ENCODE peak calls at places on chromosome 19, in six cellular contexts. One of them, this sample, is unnamed. For H3K9me3, the result is how much of the 10 kb centered on the place peaks cover.

GRCh38 chr19:12783849-12784393 is 7.4 kb upstream of the JUNB start:
- DNase-seq in PC-3: peak
- DNase-seq in neural progenitor cell: no peak
- DNase-seq in fibroblast of lung: no peak
- DNase-seq in keratinocyte: no peak
- DNase-seq in K562: peak
- DNase-seq in this sample: peak

GRCh38 chr19:11570039-11570462 is 7.4 kb downstream of the ACP5 start:
- DNase-seq in fibroblast of lung: no peak
- DNase-seq in K562: no peak
- DNase-seq in keratinocyte: no peak
- DNase-seq in PC-3: no peak
- DNase-seq in neural progenitor cell: peak
- DNase-seq in this sample: no peak

GRCh38 chr19:28847468-28847867 is 365.5 kb downstream of the UQCRFS1 start:
- DNase-seq in PC-3: no peak
- DNase-seq in K562: no peak
- DNase-seq in keratinocyte: no peak
- DNase-seq in neural progenitor cell: no peak
- DNase-seq in fibroblast of lung: no peak
- DNase-seq in this sample: no peak

GRCh38 chr19:45705115-45705514 is 12.6 kb downstream of the QPCTL start:
- DNase-seq in neural progenitor cell: no peak
- DNase-seq in keratinocyte: no peak
- DNase-seq in fibroblast of lung: no peak
- DNase-seq in PC-3: no peak
- DNase-seq in K562: no peak
- DNase-seq in this sample: no peak

GRCh38 chr19:45768644-45769053 is 403 bp downstream of the SIX5 start:
- DNase-seq in PC-3: no peak
- DNase-seq in keratinocyte: no peak
- DNase-seq in neural progenitor cell: peak
- DNase-seq in fibroblast of lung: peak
- DNase-seq in K562: peak
- DNase-seq in this sample: peak

GRCh38 chr19:49152218-49152550 is 3.0 kb downstream of the HRC start:
- DNase-seq in fibroblast of lung: no peak
- DNase-seq in keratinocyte: no peak
- DNase-seq in K562: no peak
- DNase-seq in PC-3: no peak
- DNase-seq in neural progenitor cell: no peak
- DNase-seq in this sample: no peak

GRCh38 chr19:46844067-46844489 is 6.6 kb downstream of the AP2S1 start:
- DNase-seq in fibroblast of lung: no peak
- DNase-seq in PC-3: no peak
- DNase-seq in keratinocyte: no peak
- DNase-seq in neural progenitor cell: no peak
- DNase-seq in K562: peak
- DNase-seq in this sample: no peak

GRCh38 chr19:44735011-44735410 is 13.5 kb upstream of the BCL3 start:
- DNase-seq in keratinocyte: no peak
- DNase-seq in fibroblast of lung: no peak
- DNase-seq in K562: no peak
- DNase-seq in PC-3: peak
- DNase-seq in neural progenitor cell: no peak
- DNase-seq in this sample: no peak

GRCh38 chr19:29384676-29385075 is 141.1 kb upstream of the VSTM2B start:
- DNase-seq in fibroblast of lung: no peak
- DNase-seq in keratinocyte: no peak
- DNase-seq in neural progenitor cell: no peak
- DNase-seq in PC-3: no peak
- DNase-seq in K562: no peak
- DNase-seq in this sample: no peak

GRCh38 chr19:15640294-15640903 is at the start of gene CYP4F3:
- DNase-seq in keratinocyte: no peak
- DNase-seq in PC-3: peak
- DNase-seq in fibroblast of lung: no peak
- DNase-seq in neural progenitor cell: no peak
- DNase-seq in K562: peak
- DNase-seq in this sample: peak

GRCh38 chr19:7924651-7925170 is 1.2 kb downstream of the CTXN1 start:
- DNase-seq in keratinocyte: no peak
- DNase-seq in K562: no peak
- DNase-seq in neural progenitor cell: peak
- DNase-seq in PC-3: no peak
- DNase-seq in fibroblast of lung: no peak
- DNase-seq in this sample: no peak

GRCh38 chr19:55319786-55320185 is 5.4 kb downstream of the TMEM150B start:
- DNase-seq in neural progenitor cell: peak
- DNase-seq in K562: peak
- DNase-seq in PC-3: no peak
- DNase-seq in fibroblast of lung: peak
- DNase-seq in keratinocyte: no peak
- DNase-seq in this sample: peak

GRCh38 chr19:48836089-48837017 is at the start of gene HSD17B14:
- DNase-seq in keratinocyte: no peak
- DNase-seq in PC-3: peak
- DNase-seq in neural progenitor cell: peak
- DNase-seq in fibroblast of lung: peak
- DNase-seq in K562: no peak
- DNase-seq in this sample: peak

GRCh38 chr19:19653597-19654147 is 9.8 kb downstream of the ATP13A1 start:
- DNase-seq in fibroblast of lung: no peak
- DNase-seq in K562: no peak
- DNase-seq in neural progenitor cell: no peak
- DNase-seq in PC-3: no peak
- DNase-seq in keratinocyte: no peak
- DNase-seq in this sample: no peak

GRCh38 chr19:41940443-41941409 is 12.5 kb upstream of the ERFL start:
- DNase-seq in PC-3: no peak
- DNase-seq in K562: no peak
- DNase-seq in fibroblast of lung: no peak
- DNase-seq in keratinocyte: no peak
- DNase-seq in neural progenitor cell: no peak
- DNase-seq in this sample: peak

GRCh38 chr19:681029-681626 is 4.9 kb downstream of the FSTL3 start:
- DNase-seq in fibroblast of lung: no peak
- DNase-seq in keratinocyte: no peak
- DNase-seq in PC-3: peak
- DNase-seq in neural progenitor cell: peak
- DNase-seq in K562: peak
- DNase-seq in this sample: no peak

GRCh38 chr19:36686365-36687213 is 823 bp upstream of the ZNF567 start:
- DNase-seq in PC-3: peak
- DNase-seq in neural progenitor cell: peak
- DNase-seq in keratinocyte: no peak
- DNase-seq in fibroblast of lung: peak
- DNase-seq in K562: no peak
- DNase-seq in this sample: no peak

GRCh38 chr19:50721441-50722137 is 1.6 kb upstream of the CLEC11A start:
- DNase-seq in neural progenitor cell: no peak
- DNase-seq in PC-3: no peak
- DNase-seq in keratinocyte: no peak
- DNase-seq in K562: no peak
- DNase-seq in fibroblast of lung: no peak
- DNase-seq in this sample: peak

GRCh38 chr19:45322311-45322710 is 364 bp downstream of the CKM start:
- DNase-seq in neural progenitor cell: peak
- DNase-seq in keratinocyte: no peak
- DNase-seq in PC-3: no peak
- DNase-seq in fibroblast of lung: no peak
- DNase-seq in K562: no peak
- DNase-seq in this sample: no peak

GRCh38 chr19:32201661-32202060 is 143.7 kb upstream of the ZNF507 start:
- DNase-seq in K562: no peak
- DNase-seq in neural progenitor cell: peak
- DNase-seq in fibroblast of lung: no peak
- DNase-seq in keratinocyte: no peak
- DNase-seq in PC-3: no peak
- DNase-seq in this sample: no peak

GRCh38 chr19:54188224-54188871 is 1.0 kb downstream of the MBOAT7 start:
- DNase-seq in PC-3: peak
- DNase-seq in neural progenitor cell: peak
- DNase-seq in keratinocyte: no peak
- DNase-seq in K562: peak
- DNase-seq in fibroblast of lung: no peak
- DNase-seq in this sample: peak

GRCh38 chr19:38046254-38047047 is 139.4 kb downstream of the SIPA1L3 start:
- DNase-seq in K562: no peak
- DNase-seq in keratinocyte: no peak
- DNase-seq in neural progenitor cell: no peak
- DNase-seq in fibroblast of lung: no peak
- DNase-seq in PC-3: no peak
- DNase-seq in this sample: no peak

DNA sequence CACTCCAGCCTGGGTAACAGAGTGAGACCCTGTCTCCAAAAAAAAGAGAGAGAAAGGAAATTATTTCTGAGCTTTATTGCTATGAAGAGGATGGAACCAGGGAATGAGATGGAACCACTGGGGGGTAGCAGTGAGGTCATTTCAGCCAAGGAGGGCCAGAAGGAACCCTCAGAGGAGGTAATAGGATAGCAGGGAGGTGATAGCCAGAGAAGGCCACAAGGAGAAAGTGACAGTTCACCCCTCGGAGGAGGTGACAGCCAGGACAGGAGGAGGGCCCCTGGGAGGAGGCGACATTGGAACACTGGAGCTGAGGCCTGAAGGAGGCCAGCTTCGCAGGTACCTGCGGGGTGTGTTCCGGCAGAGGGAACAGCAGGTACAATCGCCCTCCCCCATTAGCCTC is 695 bp upstream of the PGPEP1 start:
- DNase-seq in PC-3: peak
- DNase-seq in fibroblast of lung: no peak
- DNase-seq in K562: peak
- DNase-seq in neural progenitor cell: peak
- DNase-seq in keratinocyte: no peak
- DNase-seq in this sample: peak
- H3K4me3 ChIP-seq in PC-3: peak
- H3K4me3 ChIP-seq in fibroblast of lung: peak
- H3K4me3 ChIP-seq in K562: peak
- H3K4me3 ChIP-seq in neural progenitor cell: no peak
- H3K4me3 ChIP-seq in keratinocyte: no peak
- H3K4me3 ChIP-seq in this sample: peak

DNA sequence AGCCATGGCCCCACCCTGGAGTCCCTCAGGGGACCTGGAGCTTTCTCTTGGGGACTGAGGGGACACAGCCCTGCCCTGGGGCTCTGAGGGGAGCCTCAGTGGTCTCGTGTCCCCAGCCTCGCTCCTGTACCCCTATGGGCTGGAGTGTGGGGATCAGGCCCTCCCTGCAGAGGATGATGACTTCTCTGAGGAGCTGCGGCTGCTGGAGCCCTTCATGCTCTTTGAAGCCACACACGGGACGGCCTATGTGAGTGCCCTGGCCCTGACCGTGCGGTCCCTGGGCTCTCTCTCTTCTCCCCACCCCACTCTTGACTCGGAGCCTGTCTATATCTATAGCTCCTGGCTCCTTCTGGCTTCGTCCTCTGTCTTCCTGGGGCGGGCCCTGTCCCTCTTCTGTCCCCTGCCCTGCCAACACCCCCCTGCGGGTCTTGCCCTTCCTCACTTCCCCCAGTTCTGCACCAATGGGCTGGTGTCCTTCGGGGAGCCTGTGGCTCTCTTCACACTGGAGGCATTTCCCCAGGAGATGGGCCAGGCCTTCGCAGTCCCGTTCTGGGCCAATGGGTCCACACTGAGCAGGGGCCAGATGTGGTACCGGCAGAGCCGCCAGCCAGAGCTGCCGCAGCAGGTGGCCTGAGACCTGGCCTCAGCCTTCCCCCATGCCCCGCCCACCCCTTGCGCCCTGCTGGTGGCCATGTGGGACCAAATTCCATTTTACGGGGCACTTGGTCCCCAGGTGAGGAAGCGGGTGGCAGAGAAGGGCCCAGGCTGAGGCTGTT is 33.1 kb downstream of the HPN start:
- DNase-seq in PC-3: no peak
- DNase-seq in keratinocyte: no peak
- DNase-seq in fibroblast of lung: no peak
- DNase-seq in neural progenitor cell: no peak
- DNase-seq in K562: no peak
- DNase-seq in this sample: no peak
- H3K9me3 ChIP-seq in PC-3: under half
- H3K9me3 ChIP-seq in keratinocyte: under half
- H3K9me3 ChIP-seq in fibroblast of lung: under half
- H3K9me3 ChIP-seq in neural progenitor cell: under half
- H3K9me3 ChIP-seq in K562: under half
- H3K9me3 ChIP-seq in this sample: under half

DNA sequence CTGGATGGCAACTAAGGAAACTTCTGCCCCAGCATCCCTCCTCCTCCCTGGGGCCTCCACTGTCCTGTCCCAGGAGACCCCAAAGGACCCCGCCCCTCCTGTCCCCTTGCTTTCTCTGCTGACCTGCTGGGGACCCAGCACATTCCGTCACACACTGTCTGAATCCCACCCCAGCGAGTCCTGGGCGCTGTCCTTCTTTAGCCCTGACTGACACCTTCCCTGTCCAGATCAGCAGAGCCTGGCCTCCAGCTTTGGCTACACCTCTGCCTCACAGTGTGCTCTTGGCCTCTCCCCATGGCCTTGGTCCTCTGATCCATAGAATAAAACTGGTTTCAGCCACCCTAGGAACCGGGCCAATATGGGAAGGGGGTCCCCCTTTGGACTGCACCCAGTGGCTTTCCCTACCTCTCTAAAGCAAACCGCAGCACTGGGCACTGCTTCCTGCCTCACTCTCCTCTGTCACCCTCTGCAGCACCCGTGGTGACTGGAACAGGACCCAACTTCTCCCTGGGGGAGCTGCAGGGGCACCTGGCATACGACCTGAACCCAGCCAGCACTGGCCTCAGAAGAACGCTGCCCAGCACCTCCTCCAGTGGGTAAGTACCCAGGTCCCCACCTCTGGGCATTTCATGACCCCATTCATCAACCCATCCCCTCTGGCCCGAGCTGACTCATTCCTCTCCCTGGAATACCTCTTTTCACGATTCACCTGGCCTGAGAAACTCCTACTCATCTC is 46.4 kb downstream of the SMIM24 start:
- DNase-seq in PC-3: no peak
- DNase-seq in fibroblast of lung: no peak
- DNase-seq in K562: no peak
- DNase-seq in neural progenitor cell: no peak
- DNase-seq in keratinocyte: no peak
- DNase-seq in this sample: no peak
- H3K9ac ChIP-seq in PC-3: peak
- H3K9ac ChIP-seq in fibroblast of lung: no peak
- H3K9ac ChIP-seq in K562: peak
- H3K9ac ChIP-seq in neural progenitor cell: no peak
- H3K9ac ChIP-seq in keratinocyte: no peak
- H3K9ac ChIP-seq in this sample: peak

DNA sequence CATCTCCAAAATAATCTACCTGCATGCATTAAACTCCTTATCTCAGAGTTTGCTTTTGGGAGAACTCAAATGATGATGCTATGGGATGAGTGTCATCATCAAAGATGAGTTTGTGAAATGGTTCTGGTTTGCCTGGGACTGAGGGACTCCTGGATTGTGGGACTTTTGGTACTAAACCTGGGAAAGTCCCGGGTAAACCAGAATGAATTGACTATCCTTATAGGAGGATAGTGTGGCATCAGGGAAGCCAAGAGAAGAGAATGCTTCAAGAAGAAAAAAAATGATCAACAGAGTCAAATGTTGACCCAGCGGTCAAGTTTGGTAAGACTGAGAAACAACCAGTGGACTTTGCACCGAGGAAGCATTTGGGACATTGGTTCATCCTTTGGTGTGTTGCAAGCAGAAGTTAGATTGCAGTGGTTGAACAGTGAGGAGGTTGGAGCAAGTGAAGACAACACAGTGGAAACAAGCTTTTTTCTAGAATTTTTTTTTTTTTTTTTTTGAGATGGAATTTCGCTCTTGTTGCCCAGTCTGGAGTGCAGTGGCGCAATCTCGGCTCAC is 33.5 kb downstream of the CLEC17A start:
- DNase-seq in PC-3: no peak
- DNase-seq in keratinocyte: no peak
- DNase-seq in neural progenitor cell: no peak
- DNase-seq in K562: no peak
- DNase-seq in fibroblast of lung: no peak
- DNase-seq in this sample: no peak
- H3K4me3 ChIP-seq in PC-3: no peak
- H3K4me3 ChIP-seq in keratinocyte: no peak
- H3K4me3 ChIP-seq in neural progenitor cell: no peak
- H3K4me3 ChIP-seq in K562: no peak
- H3K4me3 ChIP-seq in fibroblast of lung: no peak
- H3K4me3 ChIP-seq in this sample: no peak